ENCODE peak calls at places on chromosomes 4 and X, in four cellular contexts. X is HEK293T, E is K562, I is GM12878. W is an unnamed sample.

GRCh38 chr4:126071346-126072333 is 756.9 kb downstream of the FAT4 start:
- DNase-seq in E (no peak), I (no peak), X (no peak), W (peak; percentile 11)

GRCh38 chrX:14013074-14013473 is 16.6 kb downstream of the GEMIN8 start:
- DNase-seq in X (no peak), E (no peak), I (no peak), W (no peak)

GRCh38 chr4:118941149-118941548 is 52.5 kb downstream of the SYNPO2 start:
- DNase-seq in I (no peak), E (no peak), X (no peak), W (peak; percentile 18)

GRCh38 chr4:150089732-150090131 is 11.5 kb downstream of the DCLK2 start:
- DNase-seq in X (no peak), I (no peak), E (no peak), W (no peak)

GRCh38 chrX:41491267-41492004 is 44.3 kb downstream of the NYX start:
- DNase-seq in I (no peak), X (no peak), E (no peak), W (no peak)

GRCh38 chr4:156591679-156592078 is 379.9 kb downstream of the PDGFC start:
- DNase-seq in X (no peak), I (no peak), E (no peak), W (no peak)

GRCh38 chrX:40021647-40022046 is 76.1 kb downstream of the BCOR start:
- DNase-seq in E (no peak), I (no peak), X (no peak), W (no peak)

GRCh38 chr4:153156263-153156662 is 48.0 kb upstream of the TRIM2 start:
- DNase-seq in E (peak; percentile 47), I (no peak), X (no peak), W (no peak)

GRCh38 chr4:162475221-162475620 is 311.4 kb upstream of the FSTL5 start:
- DNase-seq in X (no peak), I (no peak), E (no peak), W (no peak)

GRCh38 chr4:73341454-73341853 is 62.6 kb upstream of the ALB start:
- DNase-seq in I (peak; percentile 16), E (peak; percentile 17), X (peak; percentile 49), W (peak; percentile 85)

GRCh38 chrX:153468008-153468580 is 2.3 kb downstream of the HAUS7 start:
- DNase-seq in X (no peak), I (no peak), E (no peak), W (no peak)

GRCh38 chr4:83558693-83559092 is 22.8 kb downstream of the GPAT3 start:
- DNase-seq in I (no peak), X (no peak), E (no peak), W (no peak)

GRCh38 chrX:13266641-13267420 is 53.0 kb downstream of the ATXN3L start:
- DNase-seq in E (no peak), X (no peak), I (no peak), W (no peak)

GRCh38 chr4:5081441-5081999 is 30.2 kb downstream of the STK32B start:
- DNase-seq in I (no peak), X (no peak), E (no peak), W (no peak)

GRCh38 chrX:54248309-54248708 is 65.3 kb upstream of the FAM120C start:
- DNase-seq in E (no peak), I (no peak), X (peak; percentile 9), W (peak; percentile 12)

DNA sequence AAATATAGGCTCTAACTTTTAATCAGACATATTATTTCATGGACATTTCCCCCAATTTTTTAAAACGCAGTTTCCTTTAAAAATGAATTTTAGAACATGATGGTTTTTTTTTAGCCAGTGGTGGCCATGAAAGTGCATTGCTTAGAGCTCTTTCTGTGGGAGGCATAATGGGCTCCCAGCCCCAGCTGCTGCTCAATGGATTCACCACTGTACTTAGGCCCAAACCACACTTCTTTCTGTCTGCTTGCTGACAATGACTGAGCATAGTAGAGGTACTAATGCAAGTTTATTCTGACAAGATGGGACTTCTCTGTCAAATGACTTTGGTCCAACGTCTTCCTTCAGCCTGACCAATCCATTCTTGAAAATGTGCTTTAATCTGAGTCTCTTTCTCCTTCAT is 400.2 kb upstream of the GRIA3 start:
- DNase-seq in I (no peak), X (no peak), E (no peak), W (no peak)
- TF ChIP-seq TARDBP in I (no peak), X (no peak), E (no peak), W (no peak)

DNA sequence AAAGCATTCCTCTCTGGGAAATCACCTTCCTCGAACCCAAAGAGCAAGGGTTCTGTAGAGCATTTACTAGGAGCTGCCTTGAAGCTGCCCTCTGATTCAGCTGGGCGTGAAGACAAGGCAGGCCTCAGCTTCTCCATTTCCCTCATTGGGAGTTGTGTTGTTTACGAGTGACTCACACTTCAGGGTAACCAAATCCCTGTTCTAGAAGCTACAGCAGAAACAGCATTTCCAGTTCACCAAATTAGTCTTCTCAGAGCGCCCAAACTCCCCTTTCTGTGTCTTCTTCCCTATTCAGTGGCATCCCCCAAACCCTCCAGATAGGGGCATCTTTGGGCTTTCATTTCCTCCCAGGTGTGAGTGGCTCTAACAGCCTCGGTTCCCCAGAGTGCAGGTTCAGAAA is 858 bp upstream of the XPNPEP2 start:
- DNase-seq in E (no peak), I (no peak), X (no peak), W (no peak)
- TF ChIP-seq TARDBP in E (no peak), I (no peak), X (no peak), W (no peak)

DNA sequence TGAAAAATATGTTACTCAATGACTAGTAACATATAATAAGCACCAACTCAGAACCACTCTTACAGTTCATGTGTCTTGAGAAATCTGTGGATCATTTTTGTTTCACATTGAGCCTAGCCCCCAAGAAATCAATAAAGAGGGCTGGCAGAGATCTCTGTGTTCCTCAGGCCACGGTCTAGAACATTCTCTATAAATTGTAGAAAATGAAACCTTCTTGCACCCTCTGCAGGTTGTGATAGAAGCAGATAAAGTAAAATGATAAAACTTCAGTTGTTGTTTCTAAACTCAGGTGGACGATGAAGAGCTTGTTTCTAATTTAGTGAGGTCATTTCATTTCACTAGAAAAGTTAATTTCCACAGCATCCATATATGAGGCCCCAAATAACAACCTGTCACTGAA is 182.7 kb downstream of the KIT start:
- DNase-seq in X (no peak), I (no peak), E (no peak), W (no peak)
- TF ChIP-seq TARDBP in X (no peak), I (no peak), E (no peak), W (no peak)

GRCh38 chrX:10021461-10022272 is 54.5 kb downstream of the CLDN34 start:
- DNase-seq in I (no peak), X (no peak), E (no peak), W (no peak)
- TF ChIP-seq TARDBP in I (no peak), X (no peak), E (no peak), W (no peak)

DNA sequence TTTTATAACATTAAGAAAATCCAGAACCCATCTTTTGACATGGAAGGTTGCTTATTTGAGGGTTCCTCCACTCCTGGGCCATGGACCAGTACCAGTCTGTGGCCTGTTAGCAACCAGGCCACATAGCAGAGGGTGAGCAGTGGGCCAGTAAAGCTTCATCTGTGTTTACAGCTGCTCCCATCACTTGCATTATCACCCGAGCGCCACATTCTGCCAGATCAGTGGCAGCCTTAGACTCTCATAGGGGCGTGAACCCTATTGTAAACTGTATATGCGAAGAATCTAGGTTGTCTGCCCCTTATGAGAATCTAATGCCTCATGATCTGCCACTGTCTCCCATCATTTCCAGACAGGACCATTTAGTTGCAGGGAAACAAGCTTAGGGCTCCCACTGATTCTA is 58.6 kb downstream of the NDST4 start:
- DNase-seq in I (no peak), X (no peak), E (no peak), W (peak; percentile 35)
- TF ChIP-seq TARDBP in I (no peak), X (no peak), E (no peak), W (no peak)

GRCh38 chrX:99939883-99940232 is 470.2 kb downstream of the PCDH19 start:
- DNase-seq in E (no peak), X (no peak), I (no peak), W (no peak)

GRCh38 chrX:99933865-99934264 is 476.2 kb downstream of the PCDH19 start:
- DNase-seq in E (no peak), I (no peak), X (no peak), W (no peak)

GRCh38 chrX:99938464-99938863 is 471.6 kb downstream of the PCDH19 start:
- DNase-seq in I (no peak), X (no peak), E (no peak), W (no peak)
- TF ChIP-seq TARDBP in I (no peak), X (no peak), E (no peak), W (no peak)

GRCh38 chrX:78024349-78025108 is 55.1 kb upstream of the PGAM4 start:
- DNase-seq in X (peak; percentile 47), I (no peak), E (peak; percentile 38), W (peak; percentile 45)

GRCh38 chrX:78027798-78028197 is 58.4 kb upstream of the PGAM4 start:
- DNase-seq in X (no peak), I (no peak), E (no peak), W (no peak)

GRCh38 chrX:78035061-78035460 is 65.6 kb upstream of the PGAM4 start:
- DNase-seq in E (no peak), X (no peak), I (no peak), W (no peak)

DNA sequence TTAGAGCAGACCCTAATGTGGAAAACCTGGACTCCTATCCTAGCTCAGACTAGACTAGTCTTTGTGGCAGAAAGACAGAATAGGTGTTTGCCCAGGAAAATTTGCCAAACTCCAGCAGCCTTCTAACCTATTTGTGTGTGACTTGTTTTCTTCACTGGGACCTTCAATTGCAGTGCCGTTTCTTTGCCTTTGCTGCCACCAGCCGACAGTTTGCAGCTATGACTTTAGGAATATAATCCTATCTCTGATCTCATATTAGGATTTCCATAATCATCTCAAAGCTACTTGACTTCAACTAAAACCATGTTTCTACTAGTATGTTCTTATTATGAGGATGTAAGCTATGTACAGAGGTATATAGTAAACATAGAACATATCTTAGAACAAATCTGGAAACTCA is 60.2 kb upstream of the PGAM4 start:
- DNase-seq in E (no peak), I (no peak), X (peak; percentile 59), W (peak; percentile 11)
- TF ChIP-seq TARDBP in E (no peak), I (no peak), X (no peak), W (no peak)

GRCh38 chrX:22634751-22635150 is 362.0 kb downstream of the CBLL2 start:
- DNase-seq in I (no peak), X (no peak), E (no peak), W (no peak)
- TF ChIP-seq TARDBP in I (no peak), X (no peak), E (no peak), W (no peak)

GRCh38 chrX:145865082-145865481 is 47.5 kb downstream of the SLITRK2 start:
- DNase-seq in X (no peak), I (no peak), E (no peak), W (no peak)
- TF ChIP-seq TARDBP in X (no peak), I (no peak), E (no peak), W (no peak)

DNA sequence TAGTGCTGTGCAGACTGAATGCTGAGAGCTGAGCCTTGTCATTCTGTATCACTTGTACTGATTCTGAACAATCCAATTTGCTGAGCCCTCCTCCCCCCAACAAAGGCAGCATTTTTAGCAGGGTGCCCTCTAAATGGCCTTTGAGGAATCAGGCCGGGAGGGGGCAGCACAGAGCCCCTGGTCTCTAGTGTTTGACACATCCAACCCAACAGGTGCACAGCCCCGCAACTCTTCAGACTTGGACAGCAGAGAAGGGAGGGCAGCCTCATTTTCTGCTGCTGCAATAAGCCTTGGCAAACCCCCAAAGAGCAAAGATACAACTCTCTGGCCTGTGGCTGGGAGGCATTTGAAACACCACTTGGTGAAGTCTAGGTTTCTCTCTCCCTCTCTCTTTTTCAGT is 3.4 kb downstream of the ATP1B4 start:
- DNase-seq in E (peak; percentile 32), X (peak; percentile 74), I (no peak), W (peak; percentile 6)
- TF ChIP-seq TARDBP in E (no peak), X (no peak), I (no peak), W (no peak)